ENCODE peak calls at places on chromosomes 1 and 21, in eight cellular contexts. U is SIG-M5; J is activated CD4-positive, alpha-beta T cell treated with anti-CD3 and anti-CD28 coated beads, Interleukin-2, amount 50 U/mL, for 1 hour; E is ovary; N is activated naive CD8-positive, alpha-beta T cell treated with anti-CD3 and anti-CD28 coated beads, Interleukin-2, amount 50 U/mL, for 24 hours; C is CD4-positive, alpha-beta T cell; O is endothelial cell; W is uterus. K is an unnamed sample.

GRCh38 chr1:161068306-161069200 is 1.1 kb downstream of the ARHGAP30 start:
- DNase-seq in U (peak; percentile 87), J (peak; percentile 79), E (no peak), N (peak; percentile 88), C (peak; percentile 78), O (no peak), W (no peak), K (peak; percentile 91)

GRCh38 chr1:218496561-218496960 is 151.4 kb downstream of the TGFB2 start:
- DNase-seq in U (no peak), J (no peak), E (no peak), N (no peak), C (no peak), O (no peak), W (no peak), K (no peak)

GRCh38 chr1:183778006-183778405 is 26.9 kb upstream of the RGL1 start:
- DNase-seq in U (no peak), J (no peak), E (no peak), N (no peak), C (no peak), O (no peak), W (no peak), K (peak; percentile 54)

GRCh38 chr1:47650205-47650604 is 212.4 kb downstream of the FOXD2 start:
- DNase-seq in U (no peak), J (no peak), E (no peak), N (no peak), C (no peak), O (no peak), W (no peak), K (no peak)

GRCh38 chr21:20856926-20857325 is 141.3 kb upstream of the NCAM2 start:
- DNase-seq in U (no peak), J (no peak), E (no peak), N (no peak), C (no peak), O (no peak), W (no peak), K (no peak)

GRCh38 chr1:58773406-58773840 is 10.4 kb downstream of the JUN start:
- DNase-seq in U (no peak), J (no peak), E (peak; percentile 27), N (no peak), C (peak; percentile 7), O (peak; percentile 20), W (peak; percentile 24), K (peak; percentile 68)

GRCh38 chr1:54284781-54285563 is 85.0 kb downstream of the MRPL37 start:
- DNase-seq in U (no peak), J (peak; percentile 23), E (no peak), N (no peak), C (peak; percentile 41), O (no peak), W (no peak), K (peak; percentile 97)

GRCh38 chr1:178633068-178633467 is 92.0 kb upstream of the RALGPS2 start:
- DNase-seq in U (no peak), J (no peak), E (no peak), N (no peak), C (no peak), O (no peak), W (no peak), K (no peak)

GRCh38 chr1:185439727-185440415 is 122.8 kb upstream of the IVNS1ABP start:
- DNase-seq in U (no peak), J (no peak), E (no peak), N (no peak), C (no peak), O (no peak), W (no peak), K (no peak)

GRCh38 chr1:187413770-187414169 is 585.0 kb downstream of the PLA2G4A start:
- DNase-seq in U (no peak), J (no peak), E (no peak), N (no peak), C (no peak), O (no peak), W (no peak), K (no peak)

GRCh38 chr1:24955161-24955560 is 25.1 kb upstream of the RUNX3 start:
- DNase-seq in U (peak; percentile 51), J (peak; percentile 35), E (no peak), N (peak; percentile 73), C (peak; percentile 72), O (no peak), W (no peak), K (peak; percentile 19)

GRCh38 chr1:181514298-181515290 is 31.3 kb downstream of the CACNA1E start:
- DNase-seq in U (no peak), J (no peak), E (no peak), N (no peak), C (no peak), O (no peak), W (no peak), K (peak; percentile 15)

GRCh38 chr1:201282216-201282615 is 1.1 kb upstream of the PKP1 start:
- DNase-seq in U (no peak), J (no peak), E (no peak), N (no peak), C (no peak), O (no peak), W (no peak), K (no peak)

GRCh38 chr21:16124397-16125130 is 394.8 kb downstream of the USP25 start:
- DNase-seq in U (no peak), J (no peak), E (peak; percentile 42), N (no peak), C (no peak), O (no peak), W (no peak), K (no peak)

GRCh38 chr1:220956861-220957605 is 77.8 kb downstream of the HLX start:
- DNase-seq in U (peak; percentile 46), J (no peak), E (no peak), N (no peak), C (no peak), O (no peak), W (peak; percentile 16), K (no peak)

GRCh38 chr1:40001456-40001855 is 39.1 kb upstream of the CAP1 start:
- DNase-seq in U (no peak), J (no peak), E (no peak), N (no peak), C (no peak), O (no peak), W (no peak), K (no peak)

GRCh38 chr1:93395195-93395594 is 49.5 kb downstream of the DR1 start:
- DNase-seq in U (no peak), J (no peak), E (no peak), N (no peak), C (no peak), O (no peak), W (no peak), K (no peak)

GRCh38 chr1:198681831-198682756 is 43.3 kb downstream of the PTPRC start:
- DNase-seq in U (peak; percentile 100), J (peak; percentile 64), E (no peak), N (peak; percentile 72), C (peak; percentile 80), O (no peak), W (no peak), K (peak; percentile 100)

GRCh38 chr1:54012862-54013261 is 5.1 kb downstream of the LDLRAD1 start:
- DNase-seq in U (no peak), J (no peak), E (no peak), N (no peak), C (no peak), O (no peak), W (no peak), K (no peak)

GRCh38 chr1:166975361-166976129 is at the start of gene ILDR2:
- DNase-seq in U (no peak), J (peak; percentile 49), E (peak; percentile 42), N (peak; percentile 63), C (peak; percentile 30), O (peak; percentile 44), W (peak; percentile 29), K (peak; percentile 69)

GRCh38 chr1:76543495-76543894 is 323.8 kb upstream of the ST6GALNAC5 start:
- DNase-seq in U (no peak), J (no peak), E (no peak), N (no peak), C (no peak), O (no peak), W (no peak), K (no peak)

GRCh38 chr1:32392358-32392757 is 1.9 kb downstream of the BSDC1 start:
- DNase-seq in U (no peak), J (no peak), E (no peak), N (no peak), C (no peak), O (no peak), W (no peak), K (no peak)

GRCh38 chr1:199706826-199707606 is 320.5 kb upstream of the NR5A2 start:
- DNase-seq in U (no peak), J (no peak), E (no peak), N (no peak), C (no peak), O (no peak), W (no peak), K (no peak)

GRCh38 chr1:35298464-35298863 is 30.0 kb downstream of the ZMYM4 start:
- DNase-seq in U (no peak), J (peak; percentile 6), E (no peak), N (peak; percentile 4), C (peak; percentile 18), O (peak; percentile 43), W (no peak), K (peak; percentile 32)

GRCh38 chr1:91781371-91781825 is 104.6 kb downstream of the TGFBR3 start:
- DNase-seq in U (no peak), J (no peak), E (no peak), N (no peak), C (no peak), O (no peak), W (no peak), K (no peak)

GRCh38 chr1:222167896-222168295 is 380.0 kb downstream of the HHIPL2 start:
- DNase-seq in U (no peak), J (no peak), E (no peak), N (no peak), C (no peak), O (no peak), W (no peak), K (no peak)

GRCh38 chr1:116286541-116286971 is 86.5 kb upstream of the ATP1A1 start:
- DNase-seq in U (no peak), J (no peak), E (no peak), N (no peak), C (no peak), O (no peak), W (no peak), K (no peak)

K was measured in Jurkat, Clone E6-1.